ENCODE peak calls at places on chromosome 3, in eight cellular contexts. A, L, T, O, F, Q, G and K are unnamed samples.

GRCh38 chr3:72003936-72004335 is 219.0 kb upstream of the PROK2 start:
- DNase-seq in A (no peak), F (no peak), L (no peak), T (no peak), O (no peak), G (no peak), Q (no peak), K (no peak)

GRCh38 chr3:47578119-47578630 is 490 bp downstream of the CSPG5 start:
- DNase-seq in L (peak), A (no peak), Q (peak), F (no peak), G (peak), T (no peak), O (no peak), K (peak)

GRCh38 chr3:123432832-123433523 is 15.9 kb downstream of the ADCY5 start:
- DNase-seq in A (no peak), F (no peak), L (no peak), T (no peak), Q (no peak), O (no peak), G (no peak), K (no peak)

GRCh38 chr3:171565671-171566070 is 105.5 kb upstream of the TNIK start:
- DNase-seq in G (no peak), F (no peak), A (peak), O (no peak), T (no peak), L (no peak), Q (no peak), K (no peak)

GRCh38 chr3:62636235-62636826 is 238.9 kb downstream of the CADPS start:
- DNase-seq in F (no peak), O (no peak), L (no peak), T (no peak), Q (no peak), G (no peak), A (no peak), K (no peak)

GRCh38 chr3:149784064-149784704 is 8.2 kb downstream of the ANKUB1 start:
- DNase-seq in Q (no peak), L (no peak), T (no peak), F (no peak), O (no peak), A (no peak), G (no peak), K (no peak)

GRCh38 chr3:194577985-194578905 is 55.0 kb downstream of the TMEM44 start:
- DNase-seq in Q (no peak), F (peak), O (no peak), L (peak), T (no peak), A (no peak), G (peak), K (peak)

GRCh38 chr3:119891944-119892721 is 110.2 kb downstream of the NR1I2 start:
- DNase-seq in A (peak), Q (no peak), T (peak), F (peak), G (peak), L (no peak), O (no peak), K (peak)

GRCh38 chr3:27840807-27841594 is 118.9 kb upstream of the EOMES start:
- DNase-seq in G (no peak), F (no peak), T (no peak), O (no peak), L (no peak), A (no peak), Q (no peak), K (peak)